ENCODE peak calls at places on chromosomes 1 and 21, in five cellular contexts. E is glutamatergic neuron, Y is Calu3, G is tibial artery, Q is A549. M is an unnamed sample.
A peak's percentile ranks its signal among the peaks of the same experiment; 100 is the strongest.

GRCh38 chr1:38559180-38559874 is 300.2 kb downstream of the RRAGC start:
- DNase-seq in Q (no peak), E (no peak), Y (no peak), G (no peak), M (no peak)

GRCh38 chr1:17540255-17541001 is 930 bp downstream of the ARHGEF10L start:
- DNase-seq in G (peak; percentile 72), Y (no peak), Q (no peak), E (peak; percentile 81), M (no peak)

GRCh38 chr1:188429385-188429784 is 1600.6 kb downstream of the PLA2G4A start:
- DNase-seq in Y (no peak), G (no peak), E (no peak), Q (no peak), M (no peak)

GRCh38 chr21:33655591-33656221 is 13.4 kb downstream of the ITSN1 start:
- DNase-seq in E (no peak), Y (peak; percentile 66), Q (peak; percentile 91), G (no peak), M (no peak)

GRCh38 chr1:225461533-225462428 is 33.9 kb upstream of the LBR start:
- DNase-seq in E (no peak), Y (no peak), G (no peak), Q (no peak), M (no peak)

GRCh38 chr21:19123525-19123924 is 719.9 kb upstream of the TMPRSS15 start:
- DNase-seq in Q (no peak), Y (no peak), E (no peak), G (no peak), M (no peak)

GRCh38 chr21:17003763-17004373 is 509.0 kb upstream of the CXADR start:
- DNase-seq in Q (no peak), E (no peak), Y (no peak), G (no peak), M (no peak)

GRCh38 chr1:185074307-185074706 is 28.9 kb downstream of the RNF2 start:
- DNase-seq in Q (no peak), Y (no peak), E (no peak), G (no peak), M (no peak)

GRCh38 chr1:10903826-10904225 is 107.4 kb upstream of the CASZ1 start:
- DNase-seq in Y (no peak), E (no peak), G (no peak), Q (no peak), M (no peak)

GRCh38 chr1:64912191-64912590 is 54.2 kb downstream of the JAK1 start:
- DNase-seq in Q (no peak), G (no peak), E (no peak), Y (no peak), M (no peak)

GRCh38 chr1:81449786-81450185 is 350.9 kb upstream of the ADGRL2 start:
- DNase-seq in G (no peak), Y (no peak), E (no peak), Q (no peak), M (no peak)

GRCh38 chr1:209651148-209651547 is 1.1 kb downstream of the LAMB3 start:
- DNase-seq in Y (peak; percentile 91), E (no peak), Q (peak; percentile 82), G (peak; percentile 79), M (no peak)

GRCh38 chr1:28437924-28438699 is 67.7 kb upstream of the RCC1 start:
- DNase-seq in E (no peak), G (peak; percentile 83), Q (peak; percentile 86), Y (peak; percentile 81), M (peak; percentile 70)

GRCh38 chr1:205076245-205076761 is 8.0 kb downstream of the TMEM81 start:
- DNase-seq in G (no peak), Y (no peak), E (no peak), Q (no peak), M (no peak)

GRCh38 chr1:156704166-156704711 is 1.1 kb downstream of the CRABP2 start:
- DNase-seq in Q (no peak), E (no peak), G (no peak), Y (no peak), M (no peak)

GRCh38 chr1:6052543-6053205 is 7.0 kb downstream of the KCNAB2 start:
- DNase-seq in Y (peak; percentile 54), G (peak; percentile 60), E (peak; percentile 18), Q (peak; percentile 54), M (no peak)

GRCh38 chr1:41662656-41663437 is 178.4 kb upstream of the EDN2 start:
- DNase-seq in Q (peak; percentile 23), E (peak; percentile 67), Y (peak; percentile 48), G (peak; percentile 64), M (peak; percentile 55)

GRCh38 chr1:19969898-19970660 is 9.3 kb downstream of the PLA2G2A start:
- DNase-seq in Y (no peak), G (no peak), E (no peak), Q (no peak), M (no peak)

DNA sequence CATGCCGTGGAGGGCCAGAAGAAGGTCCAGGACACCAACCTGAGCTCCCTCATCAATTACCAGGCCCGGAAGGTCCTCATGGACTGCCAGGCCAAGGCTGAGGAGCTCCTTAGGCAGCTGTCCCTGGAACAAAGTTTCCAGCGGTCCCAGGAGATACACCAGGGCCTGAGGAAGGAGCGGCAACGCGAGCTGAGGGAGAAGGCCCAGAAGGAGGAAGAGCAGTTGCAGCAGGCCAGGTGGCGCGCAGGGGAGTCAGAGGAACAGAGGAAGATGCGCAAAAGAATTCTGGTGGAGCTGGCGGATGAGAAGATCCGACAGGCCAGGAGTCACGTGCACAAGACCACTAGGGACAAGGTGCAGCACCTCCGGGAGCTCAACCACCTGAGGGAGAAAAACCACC is 1.5 kb downstream of the CCDC185 start:
- DNase-seq in Y (no peak), Q (no peak), E (no peak), G (no peak), M (no peak)
- TF ChIP-seq CTCF in Y (no peak), Q (no peak), E (no peak), G (no peak), M (no peak)

GRCh38 chr1:53274541-53275185 is 36.3 kb upstream of the MAGOH start:
- DNase-seq in E (no peak), Q (no peak), G (no peak), Y (no peak), M (no peak)

GRCh38 chr1:53274026-53274425 is 35.7 kb upstream of the MAGOH start:
- DNase-seq in Y (no peak), Q (no peak), E (no peak), G (no peak), M (no peak)

GRCh38 chr1:53271446-53272090 is 33.2 kb upstream of the MAGOH start:
- DNase-seq in E (no peak), Q (no peak), G (no peak), Y (no peak), M (no peak)

GRCh38 chr1:53272349-53272748 is 34.0 kb upstream of the MAGOH start:
- DNase-seq in G (no peak), Y (no peak), Q (no peak), E (no peak), M (no peak)

GRCh38 chr1:53273526-53273925 is 35.2 kb upstream of the MAGOH start:
- DNase-seq in Q (no peak), G (no peak), E (no peak), Y (no peak), M (no peak)
- TF ChIP-seq CTCF in Q (no peak), G (no peak), E (no peak), Y (no peak), M (no peak)

GRCh38 chr1:165877411-165877810 is 50.0 kb downstream of the UCK2 start:
- DNase-seq in Y (no peak), Q (no peak), E (no peak), G (no peak), M (no peak)

GRCh38 chr1:165876121-165876520 is 48.7 kb downstream of the UCK2 start:
- DNase-seq in E (no peak), Y (no peak), G (no peak), Q (no peak), M (no peak)

GRCh38 chr1:165874643-165875042 is 47.2 kb downstream of the UCK2 start:
- DNase-seq in G (no peak), E (no peak), Y (no peak), Q (no peak), M (no peak)

GRCh38 chr1:165875171-165875570 is 47.8 kb downstream of the UCK2 start:
- DNase-seq in G (no peak), Y (peak; percentile 57), E (no peak), Q (no peak), M (no peak)

GRCh38 chr1:165875604-165876003 is 48.2 kb downstream of the UCK2 start:
- DNase-seq in Q (no peak), E (no peak), G (no peak), Y (peak; percentile 24), M (no peak)
- TF ChIP-seq CTCF in Q (no peak), E (no peak), G (no peak), Y (no peak), M (no peak)

GRCh38 chr1:220544901-220545303 is 17.0 kb downstream of the MARK1 start:
- DNase-seq in Q (peak; percentile 29), E (no peak), G (no peak), Y (peak; percentile 12), M (no peak)
- TF ChIP-seq CTCF in Q (no peak), E (no peak), G (no peak), Y (no peak), M (no peak)

GRCh38 chr1:33654267-33654832 is 181.9 kb downstream of the ZSCAN20 start:
- DNase-seq in Q (no peak), Y (peak; percentile 18), G (no peak), E (peak; percentile 33), M (no peak)
- TF ChIP-seq CTCF in Q (no peak), Y (no peak), G (peak; percentile 32), E (peak; percentile 46), M (no peak)

DNA sequence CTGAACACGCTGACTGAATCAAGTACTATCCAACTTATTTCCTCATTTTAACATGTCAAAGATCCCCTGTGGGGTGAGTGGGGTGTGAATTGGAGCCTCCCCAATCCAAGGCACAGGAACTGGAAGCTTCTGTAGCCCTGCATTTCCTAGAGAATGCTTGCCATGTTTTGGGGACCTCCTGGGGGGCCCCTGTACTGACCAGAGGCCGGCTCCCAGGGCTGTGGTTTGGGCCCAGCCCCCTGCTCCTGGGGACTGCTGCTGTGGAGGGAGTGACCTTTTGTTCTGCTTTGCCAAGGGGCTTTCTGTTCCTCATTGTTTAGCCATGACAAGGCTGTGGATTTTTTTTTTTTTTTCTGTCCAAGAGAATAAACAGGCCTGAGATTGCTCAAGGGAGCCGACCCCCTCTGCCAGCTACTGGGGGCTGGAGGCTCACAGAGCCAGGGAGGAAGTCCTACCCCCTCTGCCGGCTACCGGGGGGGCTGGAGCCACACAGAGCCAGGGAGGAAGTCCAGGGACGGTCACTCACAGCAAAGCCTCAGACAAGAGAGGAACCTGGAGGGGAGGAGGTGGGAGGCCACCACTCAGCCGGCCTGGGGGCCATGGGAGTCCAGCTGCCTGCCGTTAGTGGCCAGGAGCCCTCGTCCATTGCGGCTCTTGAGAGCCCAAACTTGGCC is 17.4 kb downstream of the TNFRSF1B start:
- DNase-seq in E (no peak), Q (no peak), Y (peak; percentile 21), G (peak; percentile 91), M (peak; percentile 28)
- TF ChIP-seq CTCF in E (no peak), Q (no peak), Y (no peak), G (no peak), M (no peak)

GRCh38 chr1:153312569-153313186 is at the start of gene PGLYRP3:
- DNase-seq in G (no peak), Y (peak; percentile 13), E (no peak), Q (peak; percentile 9), M (no peak)
- TF ChIP-seq CTCF in G (no peak), Y (no peak), E (no peak), Q (no peak), M (no peak)